ENCODE peak calls at places on chromosomes 16 and 17, in nine cellular contexts. J is right cardiac atrium; R is neuronal stem cell; F is CD4-positive, alpha-beta memory T cell; I is body of pancreas; N is neural crest cell; M is transverse colon; W is SHP77 treated with DMSO at 0.1 percent for 48 hours; Z is stimulated activated CD4-positive, alpha-beta T cell treated with anti-CD3 and anti-CD28 coated beads, Interleukin-1b, Interleukin-23, amount 100 ng/mL, for 24 hours. Q is an unnamed sample.

GRCh38 chr17:38451030-38451839 is 23.0 kb downstream of the ARHGAP23 start:
- DNase-seq in J (peak; percentile 82), R (no peak), F (no peak), I (no peak), N (no peak), M (no peak), W (no peak), Z (no peak), Q (no peak)

GRCh38 chr16:80671281-80671849 is 130.6 kb downstream of the DYNLRB2 start:
- DNase-seq in J (no peak), R (no peak), F (no peak), I (no peak), N (no peak), M (no peak), W (no peak), Z (no peak), Q (no peak)

GRCh38 chr17:58344047-58344790 is 7.8 kb downstream of the SUPT4H1 start:
- DNase-seq in J (no peak), R (no peak), F (peak; percentile 90), I (no peak), N (no peak), M (peak; percentile 70), W (no peak), Z (no peak), Q (no peak)

GRCh38 chr16:55703003-55704001 is 47.5 kb downstream of the SLC6A2 start:
- DNase-seq in J (peak; percentile 50), R (peak; percentile 38), F (no peak), I (peak; percentile 33), N (peak; percentile 26), M (no peak), W (no peak), Z (no peak), Q (no peak)

GRCh38 chr16:10959161-10959560 is 14.8 kb downstream of the CLEC16A start:
- DNase-seq in J (no peak), R (no peak), F (no peak), I (no peak), N (no peak), M (no peak), W (no peak), Z (no peak), Q (no peak)

GRCh38 chr17:3966720-3967363 is 2.6 kb upstream of the ATP2A3 start:
- DNase-seq in J (no peak), R (no peak), F (no peak), I (peak; percentile 84), N (no peak), M (peak; percentile 88), W (no peak), Z (no peak), Q (no peak)

GRCh38 chr17:39756376-39757079 is 18.8 kb downstream of the GRB7 start:
- DNase-seq in J (no peak), R (no peak), F (no peak), I (no peak), N (no peak), M (no peak), W (no peak), Z (no peak), Q (no peak)

GRCh38 chr17:64718058-64718457 is 56.0 kb upstream of the SMURF2 start:
- DNase-seq in J (no peak), R (no peak), F (no peak), I (no peak), N (no peak), M (no peak), W (no peak), Z (no peak), Q (no peak)

GRCh38 chr16:83272843-83273242 is 534.9 kb upstream of the HSBP1 start:
- DNase-seq in J (no peak), R (no peak), F (no peak), I (no peak), N (no peak), M (no peak), W (no peak), Z (no peak), Q (no peak)

GRCh38 chr17:69978056-69978646 is 96.9 kb upstream of the KCNJ16 start:
- DNase-seq in J (no peak), R (no peak), F (no peak), I (no peak), N (no peak), M (no peak), W (no peak), Z (no peak), Q (no peak)

GRCh38 chr16:8571061-8571596 is 19.2 kb downstream of the TMEM114 start:
- DNase-seq in J (no peak), R (no peak), F (no peak), I (no peak), N (no peak), M (no peak), W (no peak), Z (no peak), Q (no peak)

GRCh38 chr17:69997332-69997731 is 77.7 kb upstream of the KCNJ16 start:
- DNase-seq in J (no peak), R (no peak), F (no peak), I (no peak), N (no peak), M (no peak), W (no peak), Z (no peak), Q (no peak)

Q was measured in D721Med.